ENCODE peak calls at places on chromosome 2, in nine cellular contexts. S is HCT116; O is CD8-positive, alpha-beta T cell; C is pancreas; W is tibial nerve; V is Peyer's patch; F is H9; Q is spleen; R is cardiac muscle cell. J is an unnamed sample.

GRCh38 chr2:14480906-14481305 is 151.6 kb upstream of the LRATD1 start:
- DNase-seq in Q (no peak), V (no peak), S (no peak), C (no peak), W (no peak), F (no peak), R (no peak), O (no peak), J (no peak)

GRCh38 chr2:136344339-136344738 is 226.4 kb upstream of the CXCR4 start:
- DNase-seq in F (no peak), C (no peak), W (no peak), Q (no peak), R (no peak), V (no peak), S (no peak), O (no peak), J (no peak)

GRCh38 chr2:10448646-10449480 is 736 bp upstream of the ODC1 start:
- DNase-seq in O (peak; percentile 64), F (peak; percentile 92), V (peak; percentile 96), W (peak; percentile 77), S (peak; percentile 77), C (peak; percentile 57), Q (peak; percentile 98), R (peak; percentile 93), J (peak; percentile 88)

GRCh38 chr2:10097352-10098148 is 17.3 kb upstream of the CYS1 start:
- DNase-seq in F (peak; percentile 85), S (no peak), Q (peak; percentile 87), O (no peak), V (peak; percentile 80), C (peak; percentile 73), R (peak; percentile 76), W (peak; percentile 50), J (peak; percentile 68)

GRCh38 chr2:231680992-231681852 is 27.1 kb upstream of the PTMA start:
- DNase-seq in C (peak; percentile 89), R (peak; percentile 94), V (peak; percentile 78), F (peak; percentile 92), S (no peak), W (peak; percentile 66), Q (peak; percentile 85), O (no peak), J (peak; percentile 92)

GRCh38 chr2:46351388-46352141 is 54.4 kb downstream of the EPAS1 start:
- DNase-seq in S (no peak), O (peak; percentile 77), R (no peak), W (no peak), C (no peak), F (peak; percentile 54), V (no peak), Q (peak; percentile 91), J (peak; percentile 58)

GRCh38 chr2:62931536-62931935 is 119.1 kb upstream of the OTX1 start:
- DNase-seq in C (no peak), V (no peak), O (no peak), F (no peak), R (no peak), S (no peak), W (no peak), Q (no peak), J (no peak)

GRCh38 chr2:221844187-221844586 is 272.1 kb upstream of the EPHA4 start:
- DNase-seq in F (no peak), Q (no peak), C (no peak), V (no peak), R (no peak), W (no peak), S (no peak), O (no peak), J (no peak)

GRCh38 chr2:207847807-207848544 is 78.3 kb upstream of the FZD5 start:
- DNase-seq in W (no peak), R (no peak), V (no peak), F (no peak), S (no peak), Q (no peak), O (no peak), C (peak; percentile 68), J (no peak)

GRCh38 chr2:183495589-183496267 is 371.5 kb downstream of the NUP35 start:
- DNase-seq in W (no peak), R (no peak), Q (no peak), S (no peak), F (no peak), C (no peak), O (no peak), V (no peak), J (no peak)

GRCh38 chr2:71494091-71494490 is 40.7 kb downstream of the DYSF start:
- DNase-seq in W (no peak), R (no peak), F (no peak), Q (no peak), S (no peak), V (no peak), O (no peak), C (no peak), J (no peak)

GRCh38 chr2:230957756-230958391 is 32.8 kb upstream of the GPR55 start:
- DNase-seq in F (no peak), R (no peak), C (no peak), V (no peak), O (no peak), S (no peak), W (no peak), Q (no peak), J (no peak)

GRCh38 chr2:53949457-53949856 is 21.3 kb downstream of the PSME4 start:
- DNase-seq in O (no peak), R (no peak), C (no peak), Q (no peak), V (no peak), S (no peak), F (no peak), W (no peak), J (no peak)

GRCh38 chr2:228655341-228655740 is 473.9 kb upstream of the SPHKAP start:
- DNase-seq in Q (no peak), C (no peak), O (no peak), S (no peak), W (no peak), R (no peak), F (no peak), V (no peak), J (no peak)

GRCh38 chr2:42951263-42951938 is 159.0 kb upstream of the HAAO start:
- DNase-seq in R (no peak), O (no peak), S (no peak), C (no peak), V (no peak), Q (no peak), W (peak; percentile 20), F (no peak), J (no peak)

DNA sequence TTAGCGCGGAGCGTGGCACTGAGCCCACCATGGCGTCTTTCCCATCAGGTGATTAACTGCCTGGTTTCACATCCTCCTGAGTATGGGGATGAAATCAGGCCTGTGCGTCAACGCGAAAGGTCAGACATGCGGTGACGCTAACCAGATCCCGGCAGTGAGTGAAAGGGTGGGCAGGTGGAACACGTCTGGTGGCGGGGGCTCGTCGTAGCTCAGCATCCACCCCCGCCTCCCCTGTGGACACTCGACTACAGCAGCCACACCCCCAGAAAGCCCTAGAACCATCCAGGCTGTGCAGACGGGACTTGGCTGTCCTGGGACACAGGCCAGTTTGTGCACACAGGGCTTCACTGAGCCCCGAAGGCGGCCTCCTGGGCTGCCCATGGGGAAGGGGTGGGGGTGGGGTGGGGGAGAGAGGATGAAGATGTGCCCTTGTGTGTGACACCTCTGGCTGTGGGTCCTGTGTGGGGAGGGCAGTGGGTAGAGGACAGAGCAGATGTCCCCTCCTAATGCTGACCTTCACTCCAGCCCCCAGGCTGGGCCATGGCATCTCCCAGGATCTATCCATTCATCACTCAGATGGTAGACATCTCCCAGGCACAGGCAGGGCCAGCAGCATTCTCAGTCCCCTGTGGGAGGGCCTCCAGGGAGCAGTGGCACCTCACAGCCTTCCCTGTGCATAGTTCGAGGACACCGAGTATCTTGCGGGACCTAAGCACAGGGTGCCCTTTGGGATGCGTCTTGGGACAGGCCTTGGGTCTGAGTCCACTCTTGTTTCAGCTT is 27.5 kb downstream of the RAMP1 start:
- DNase-seq in C (peak; percentile 54), R (peak; percentile 56), Q (peak; percentile 63), F (no peak), O (no peak), W (peak; percentile 42), S (no peak), V (peak; percentile 51), J (peak; percentile 85)
- H3K4me1 ChIP-seq in C (peaks cover 7% of the 10 kb centered on the region), R (no peaks in the 10 kb centered on the region), Q (no peaks in the 10 kb centered on the region), F (no peaks in the 10 kb centered on the region), O (no peaks in the 10 kb centered on the region), W (peaks cover 4% of the 10 kb centered on the region), S (peaks cover 5% of the 10 kb centered on the region), V (no peaks in the 10 kb centered on the region), J (peaks cover 53% of the 10 kb centered on the region)

DNA sequence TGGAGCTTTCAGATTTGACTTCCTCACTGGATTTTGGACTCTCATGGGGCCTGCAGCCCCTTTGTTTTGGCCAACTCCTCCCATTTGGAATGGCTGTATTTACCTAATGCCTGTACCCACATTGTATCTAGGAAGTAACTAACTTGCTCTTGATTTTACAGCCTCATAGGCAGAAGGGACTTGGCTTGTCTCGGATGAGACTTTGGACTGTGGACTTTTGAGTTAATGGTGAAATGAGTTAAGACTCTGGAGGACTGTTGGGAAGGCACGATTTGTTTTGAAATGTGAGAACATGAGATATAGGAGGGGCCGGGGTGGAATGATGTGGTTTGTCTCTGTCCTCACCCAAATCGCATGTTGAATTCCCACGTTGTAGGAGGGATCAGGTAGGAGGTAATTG is 233.4 kb upstream of the GALNT5 start:
- DNase-seq in W (no peak), Q (no peak), O (no peak), C (no peak), R (no peak), F (no peak), V (no peak), S (no peak), J (no peak)
- H3K4me1 ChIP-seq in W (no peaks in the 10 kb centered on the region), Q (no peaks in the 10 kb centered on the region), O (no peaks in the 10 kb centered on the region), C (no peaks in the 10 kb centered on the region), R (no peaks in the 10 kb centered on the region), F (no peaks in the 10 kb centered on the region), V (no peaks in the 10 kb centered on the region), S (no peaks in the 10 kb centered on the region), J (no peaks in the 10 kb centered on the region)

GRCh38 chr2:98727758-98728718 is 2.9 kb downstream of the MGAT4A start:
- DNase-seq in F (no peak), Q (no peak), V (no peak), R (no peak), W (no peak), O (peak; percentile 36), S (no peak), C (no peak), J (no peak)
- H3K4me1 ChIP-seq in F (no peaks in the 10 kb centered on the region), Q (peaks cover 21% of the 10 kb centered on the region), V (peaks cover 2% of the 10 kb centered on the region), R (no peaks in the 10 kb centered on the region), W (peaks cover 19% of the 10 kb centered on the region), O (peaks cover 52% of the 10 kb centered on the region), S (no peaks in the 10 kb centered on the region), C (peaks cover 57% of the 10 kb centered on the region), J (peaks cover 88% of the 10 kb centered on the region)

DNA sequence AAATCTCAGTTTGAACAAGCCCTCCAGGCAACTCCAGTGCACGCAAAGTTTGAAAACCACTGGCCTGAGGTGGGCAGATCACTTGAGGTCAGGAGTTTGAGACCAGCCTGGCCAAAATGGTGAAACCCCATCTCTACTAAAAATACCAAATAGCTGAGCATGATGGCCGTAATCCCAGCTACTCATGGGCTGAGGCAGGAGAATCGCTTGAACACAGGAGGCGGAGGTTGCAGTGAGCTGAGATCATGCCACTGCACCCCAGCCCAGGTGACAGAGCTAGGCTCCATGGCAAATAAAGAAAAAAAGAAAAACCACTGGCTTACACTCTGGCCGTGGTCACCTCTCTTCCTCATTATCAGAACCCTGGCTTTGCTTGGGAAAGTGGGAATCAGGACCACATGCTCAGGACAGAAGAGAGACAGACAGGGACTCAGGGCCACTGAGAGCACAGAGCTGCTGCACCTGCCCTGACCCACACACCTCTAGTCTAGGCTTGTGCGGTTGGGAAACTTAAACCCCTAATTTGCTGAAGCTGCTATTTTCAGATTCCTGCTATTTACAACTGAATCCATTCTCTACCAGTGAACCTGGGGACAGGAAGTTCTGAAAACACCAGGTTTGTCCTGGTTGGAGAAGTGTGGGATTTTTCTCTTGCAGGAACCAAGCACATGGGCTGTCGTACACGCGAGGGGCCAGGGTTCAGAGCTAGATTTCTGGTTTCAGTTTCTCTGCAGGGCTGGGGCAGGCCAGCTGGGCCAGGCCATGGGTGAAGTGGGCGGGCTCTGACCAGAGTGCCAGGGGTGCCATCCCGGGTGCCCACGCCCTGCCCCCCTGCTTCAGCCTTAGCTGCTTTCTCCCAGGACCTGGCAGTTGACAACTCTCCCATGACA is 51.6 kb upstream of the SLC1A4 start:
- DNase-seq in Q (peak; percentile 91), S (no peak), V (peak; percentile 65), C (no peak), O (no peak), F (no peak), W (no peak), R (no peak), J (peak; percentile 30)
- H3K4me1 ChIP-seq in Q (peaks cover 25% of the 10 kb centered on the region), S (no peaks in the 10 kb centered on the region), V (peaks cover 4% of the 10 kb centered on the region), C (no peaks in the 10 kb centered on the region), O (no peaks in the 10 kb centered on the region), F (no peaks in the 10 kb centered on the region), W (no peaks in the 10 kb centered on the region), R (no peaks in the 10 kb centered on the region), J (no peaks in the 10 kb centered on the region)